ENCODE peak calls at places on chromosomes 13 and 19, in five cellular contexts. O is sigmoid colon, L is transverse colon, E is stomach, M is breast epithelium. S is an unnamed sample.

GRCh38 chr19:12938536-12939291 is at the start of gene CALR:
- DNase-seq in O (peak; percentile 76), E (no peak), M (no peak), L (peak; percentile 45), S (no peak)

GRCh38 chr13:112545866-112546265 is 42.1 kb downstream of the TUBGCP3 start:
- DNase-seq in L (no peak), O (no peak), E (no peak), M (no peak), S (no peak)

GRCh38 chr13:114151565-114152284 is 19.3 kb upstream of the RASA3 start:
- DNase-seq in E (peak; percentile 82), M (no peak), L (peak; percentile 92), O (no peak), S (peak; percentile 53)

GRCh38 chr13:106533940-106534843 is 1.3 kb downstream of the EFNB2 start:
- DNase-seq in M (no peak), E (peak; percentile 53), O (peak; percentile 78), L (peak; percentile 63), S (no peak)

GRCh38 chr19:13022111-13022858 is 27.0 kb downstream of the NFIX start:
- DNase-seq in O (peak; percentile 87), E (no peak), L (no peak), M (no peak), S (no peak)

GRCh38 chr19:18460900-18461299 is 23.0 kb upstream of the ISYNA1 start:
- DNase-seq in O (peak; percentile 76), M (no peak), L (no peak), E (no peak), S (no peak)

GRCh38 chr13:23365652-23366051 is 67.8 kb downstream of the SACS start:
- DNase-seq in L (no peak), E (no peak), O (no peak), M (no peak), S (no peak)

GRCh38 chr13:22422023-22422422 is 751.1 kb downstream of the FGF9 start:
- DNase-seq in L (no peak), M (no peak), O (no peak), E (no peak), S (no peak)

GRCh38 chr19:3565177-3565576 is 7.6 kb upstream of the HMG20B start:
- DNase-seq in O (no peak), L (no peak), E (no peak), M (no peak), S (peak; percentile 81)

GRCh38 chr13:111267205-111267604 is 53.2 kb upstream of the TEX29 start:
- DNase-seq in L (no peak), O (no peak), M (no peak), E (no peak), S (no peak)

GRCh38 chr19:11279505-11280236 is 16.3 kb upstream of the TSPAN16 start:
- DNase-seq in M (no peak), L (no peak), O (no peak), E (no peak), S (no peak)

GRCh38 chr13:64534302-64534701 is 2695.8 kb downstream of the PCDH9 start:
- DNase-seq in L (no peak), O (no peak), E (no peak), M (no peak), S (no peak)

GRCh38 chr19:31126236-31126635 is 223.0 kb downstream of the TSHZ3 start:
- DNase-seq in M (no peak), L (no peak), O (peak; percentile 28), E (no peak), S (no peak)

GRCh38 chr19:47540748-47541147 is 25.9 kb upstream of the NAPA start:
- DNase-seq in E (no peak), M (no peak), O (no peak), L (no peak), S (no peak)

GRCh38 chr19:12695514-12695913 is 917 bp downstream of the FBXW9 start:
- DNase-seq in L (no peak), E (no peak), M (no peak), O (no peak), S (no peak)

GRCh38 chr13:67258482-67258881 is 28.3 kb upstream of the PCDH9 start:
- DNase-seq in L (no peak), M (no peak), O (no peak), E (no peak), S (no peak)

GRCh38 chr19:49921871-49922755 is 6.9 kb upstream of the ATF5 start:
- DNase-seq in O (no peak), M (no peak), E (no peak), L (no peak), S (no peak)

GRCh38 chr13:72808917-72809500 is 27.1 kb downstream of the PIBF1 start:
- DNase-seq in L (no peak), E (no peak), O (no peak), M (no peak), S (no peak)

GRCh38 chr13:30186644-30187431 is 120.5 kb downstream of the KATNAL1 start:
- DNase-seq in L (no peak), O (no peak), M (no peak), E (no peak), S (no peak)

GRCh38 chr13:96089749-96090239 is at the start of gene HS6ST3:
- DNase-seq in E (peak; percentile 73), M (no peak), O (no peak), L (no peak), S (peak; percentile 10)

GRCh38 chr13:62139597-62139996 is 723.9 kb upstream of the PCDH20 start:
- DNase-seq in M (no peak), L (no peak), O (no peak), E (no peak), S (no peak)

DNA sequence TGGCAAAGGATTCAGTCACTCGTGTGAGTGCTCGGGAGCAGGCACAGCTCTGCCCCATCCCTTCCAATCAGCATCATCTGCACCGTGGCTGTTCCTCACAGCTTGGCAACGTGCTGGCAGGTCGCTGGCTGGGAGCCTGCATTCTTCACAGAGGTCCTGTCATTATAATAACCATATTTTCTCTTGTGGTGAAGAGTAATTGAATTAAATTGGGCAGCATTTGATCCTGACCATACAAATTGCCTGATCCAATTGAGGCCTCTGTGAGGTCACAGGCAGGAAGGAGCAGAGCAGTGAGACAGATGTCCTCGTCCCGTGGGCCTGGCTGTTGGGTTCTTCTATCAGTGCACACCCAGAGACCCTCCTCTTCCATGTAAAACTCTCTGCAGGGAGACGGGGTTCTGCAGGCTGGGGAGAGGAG is 407.8 kb downstream of the COG6 start:
- DNase-seq in M (no peak), E (no peak), L (no peak), O (no peak), S (no peak)
- TF ChIP-seq POLR2AphosphoS5 in M (no peak), E (no peak), L (no peak), O (no peak), S (no peak)

GRCh38 chr13:58080806-58081205 is 449.3 kb downstream of the PCDH17 start:
- DNase-seq in O (no peak), L (no peak), M (no peak), E (no peak), S (no peak)

GRCh38 chr13:58081301-58081820 is 449.8 kb downstream of the PCDH17 start:
- DNase-seq in L (no peak), O (no peak), E (no peak), M (no peak), S (no peak)

GRCh38 chr13:58087566-58087965 is 456.0 kb downstream of the PCDH17 start:
- DNase-seq in L (no peak), O (no peak), M (no peak), E (no peak), S (no peak)

GRCh38 chr13:58085819-58086218 is 454.3 kb downstream of the PCDH17 start:
- DNase-seq in E (no peak), L (no peak), M (no peak), O (no peak), S (no peak)
- TF ChIP-seq POLR2AphosphoS5 in E (no peak), L (no peak), M (no peak), O (no peak), S (no peak)

DNA sequence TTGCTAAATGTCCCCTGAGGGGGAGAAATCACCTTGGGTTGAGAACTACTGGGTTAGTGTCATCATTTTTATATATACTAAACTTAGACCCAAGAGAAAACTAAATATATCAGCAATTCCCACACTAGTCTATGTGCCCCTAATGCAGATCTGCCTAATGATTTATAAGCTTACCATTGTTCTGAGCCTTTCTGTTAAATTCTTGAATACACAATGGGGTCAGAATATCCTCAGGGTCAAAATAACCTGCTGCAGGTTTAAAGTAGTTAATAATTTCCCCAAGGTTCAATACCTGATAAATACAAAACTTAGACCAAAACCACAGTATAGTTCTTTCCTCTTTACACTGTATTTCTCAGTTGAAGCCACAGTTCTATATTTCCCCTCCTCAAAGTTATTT is 4.6 kb downstream of the VWA8 start:
- DNase-seq in M (no peak), O (no peak), E (no peak), L (no peak), S (no peak)
- TF ChIP-seq POLR2AphosphoS5 in M (no peak), O (no peak), E (no peak), L (no peak), S (no peak)

GRCh38 chr19:48627211-48627864 is 8.0 kb downstream of the SPHK2 start:
- DNase-seq in M (no peak), O (peak; percentile 68), L (peak; percentile 73), E (no peak), S (no peak)
- TF ChIP-seq POLR2AphosphoS5 in M (no peak), O (no peak), L (no peak), E (no peak), S (no peak)

GRCh38 chr19:45092747-45093678 is at the start of gene PPP1R37:
- DNase-seq in E (peak; percentile 95), O (peak; percentile 96), L (peak; percentile 95), M (peak; percentile 91), S (peak; percentile 98)
- TF ChIP-seq POLR2AphosphoS5 in E (peak; percentile 71), O (peak; percentile 60), L (peak; percentile 62), M (peak; percentile 64), S (peak; percentile 56)

GRCh38 chr13:46140044-46140443 is 35.2 kb upstream of the CPB2 start:
- DNase-seq in E (no peak), O (no peak), M (no peak), L (no peak), S (no peak)
- TF ChIP-seq POLR2AphosphoS5 in E (no peak), O (no peak), M (no peak), L (no peak), S (no peak)

DNA sequence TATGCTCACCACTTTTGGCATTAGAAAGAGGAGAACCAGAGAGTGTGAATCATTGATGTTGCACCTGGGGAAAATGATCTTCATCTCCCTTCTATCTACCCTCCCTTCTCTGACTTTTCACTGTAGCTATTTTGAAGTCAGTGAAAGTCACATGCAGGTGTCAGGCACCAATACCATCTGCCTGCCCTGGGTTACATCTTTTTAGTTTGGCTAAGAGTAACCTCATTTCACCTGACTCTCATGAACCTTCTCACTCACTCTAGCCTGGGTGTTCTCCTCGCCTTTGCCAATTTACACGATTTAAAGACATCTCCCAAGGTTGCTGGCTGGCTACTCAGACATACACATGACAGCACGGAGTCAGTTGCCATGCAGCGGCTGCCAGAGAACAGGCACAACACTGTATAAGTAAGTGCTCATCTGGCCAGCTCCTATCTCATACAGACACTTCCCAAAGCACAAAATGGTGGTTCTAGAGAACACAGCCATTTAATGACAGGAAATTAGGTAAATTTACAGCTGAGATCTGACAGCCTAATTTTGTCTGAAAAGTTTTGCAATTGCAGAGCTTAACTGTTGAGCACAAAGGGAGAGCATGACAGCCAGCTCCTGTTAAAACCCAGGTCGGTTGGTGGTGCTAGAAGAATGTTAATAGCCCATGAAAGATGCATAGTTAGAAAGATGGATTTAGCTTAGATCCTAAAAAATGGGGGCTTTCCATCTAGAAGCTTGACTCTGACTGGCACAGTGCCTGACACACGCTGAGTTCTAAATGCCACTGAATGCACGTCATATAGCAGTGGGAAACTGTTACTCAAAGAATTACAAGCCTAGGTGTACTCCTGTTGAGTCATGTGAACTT is 32.5 kb downstream of the LCP1 start:
- DNase-seq in M (no peak), O (no peak), E (no peak), L (no peak), S (no peak)
- TF ChIP-seq POLR2AphosphoS5 in M (no peak), O (no peak), E (no peak), L (no peak), S (no peak)

GRCh38 chr19:33558846-33559245 is 37.3 kb upstream of the PEPD start:
- DNase-seq in M (peak; percentile 31), E (no peak), O (peak; percentile 43), L (no peak), S (no peak)
- TF ChIP-seq POLR2AphosphoS5 in M (no peak), E (no peak), O (no peak), L (no peak), S (no peak)

S was measured in HCT116.